ENCODE peak calls at places on chromosomes 7 and 10, in nine cellular contexts. One of them, this sample, is unnamed.

GRCh38 chr7:45921699-45922519 is 837 bp upstream of the IGFBP3 start:
- DNase-seq in choroid plexus epithelial cell: peak
- DNase-seq in keratinocyte: no peak
- DNase-seq in tibial artery: peak
- DNase-seq in thyroid gland: peak
- DNase-seq in heart right ventricle: peak
- DNase-seq in neural progenitor cell: peak
- DNase-seq in brain microvascular endothelial cell: peak
- DNase-seq in bronchial epithelial cell: peak
- DNase-seq in this sample: peak

GRCh38 chr7:134535272-134535918 is 8.0 kb downstream of the AKR1B10 start:
- DNase-seq in tibial artery: peak
- DNase-seq in keratinocyte: no peak
- DNase-seq in bronchial epithelial cell: no peak
- DNase-seq in choroid plexus epithelial cell: no peak
- DNase-seq in neural progenitor cell: no peak
- DNase-seq in thyroid gland: no peak
- DNase-seq in heart right ventricle: no peak
- DNase-seq in brain microvascular endothelial cell: no peak
- DNase-seq in this sample: no peak

GRCh38 chr10:12819071-12819470 is 182.4 kb downstream of the CCDC3 start:
- DNase-seq in choroid plexus epithelial cell: no peak
- DNase-seq in thyroid gland: no peak
- DNase-seq in tibial artery: no peak
- DNase-seq in keratinocyte: no peak
- DNase-seq in brain microvascular endothelial cell: no peak
- DNase-seq in neural progenitor cell: peak
- DNase-seq in heart right ventricle: no peak
- DNase-seq in bronchial epithelial cell: peak
- DNase-seq in this sample: no peak

GRCh38 chr7:148623586-148624282 is 33.2 kb downstream of the C7orf33 start:
- DNase-seq in choroid plexus epithelial cell: peak
- DNase-seq in heart right ventricle: no peak
- DNase-seq in tibial artery: no peak
- DNase-seq in thyroid gland: peak
- DNase-seq in keratinocyte: no peak
- DNase-seq in neural progenitor cell: no peak
- DNase-seq in brain microvascular endothelial cell: peak
- DNase-seq in bronchial epithelial cell: no peak
- DNase-seq in this sample: no peak

GRCh38 chr7:30010022-30010421 is 16.5 kb downstream of the FKBP14 start:
- DNase-seq in thyroid gland: no peak
- DNase-seq in neural progenitor cell: no peak
- DNase-seq in bronchial epithelial cell: no peak
- DNase-seq in tibial artery: no peak
- DNase-seq in heart right ventricle: no peak
- DNase-seq in choroid plexus epithelial cell: no peak
- DNase-seq in brain microvascular endothelial cell: no peak
- DNase-seq in keratinocyte: no peak
- DNase-seq in this sample: no peak

GRCh38 chr10:85617751-85618150 is 748.8 kb downstream of the GRID1 start:
- DNase-seq in keratinocyte: no peak
- DNase-seq in choroid plexus epithelial cell: no peak
- DNase-seq in bronchial epithelial cell: no peak
- DNase-seq in neural progenitor cell: no peak
- DNase-seq in thyroid gland: no peak
- DNase-seq in brain microvascular endothelial cell: no peak
- DNase-seq in heart right ventricle: no peak
- DNase-seq in tibial artery: no peak
- DNase-seq in this sample: no peak

GRCh38 chr7:17771901-17772408 is 168.3 kb downstream of the SNX13 start:
- DNase-seq in tibial artery: no peak
- DNase-seq in thyroid gland: no peak
- DNase-seq in heart right ventricle: no peak
- DNase-seq in keratinocyte: no peak
- DNase-seq in neural progenitor cell: no peak
- DNase-seq in choroid plexus epithelial cell: no peak
- DNase-seq in brain microvascular endothelial cell: no peak
- DNase-seq in bronchial epithelial cell: no peak
- DNase-seq in this sample: no peak

GRCh38 chr10:61257956-61258496 is 195.2 kb downstream of the TMEM26 start:
- DNase-seq in brain microvascular endothelial cell: no peak
- DNase-seq in bronchial epithelial cell: peak
- DNase-seq in choroid plexus epithelial cell: peak
- DNase-seq in neural progenitor cell: no peak
- DNase-seq in thyroid gland: no peak
- DNase-seq in heart right ventricle: no peak
- DNase-seq in tibial artery: no peak
- DNase-seq in keratinocyte: no peak
- DNase-seq in this sample: no peak

GRCh38 chr7:156174428-156174827 is 362.2 kb upstream of the SHH start:
- DNase-seq in neural progenitor cell: no peak
- DNase-seq in choroid plexus epithelial cell: no peak
- DNase-seq in bronchial epithelial cell: no peak
- DNase-seq in heart right ventricle: no peak
- DNase-seq in tibial artery: no peak
- DNase-seq in brain microvascular endothelial cell: no peak
- DNase-seq in thyroid gland: no peak
- DNase-seq in keratinocyte: no peak
- DNase-seq in this sample: no peak

GRCh38 chr10:75693453-75693852 is 262.0 kb downstream of the LRMDA start:
- DNase-seq in choroid plexus epithelial cell: no peak
- DNase-seq in tibial artery: no peak
- DNase-seq in keratinocyte: no peak
- DNase-seq in bronchial epithelial cell: no peak
- DNase-seq in neural progenitor cell: no peak
- DNase-seq in brain microvascular endothelial cell: no peak
- DNase-seq in heart right ventricle: no peak
- DNase-seq in thyroid gland: no peak
- DNase-seq in this sample: no peak

GRCh38 chr10:30151581-30152389 is 92.4 kb upstream of the JCAD start:
- DNase-seq in neural progenitor cell: no peak
- DNase-seq in bronchial epithelial cell: peak
- DNase-seq in thyroid gland: peak
- DNase-seq in tibial artery: peak
- DNase-seq in brain microvascular endothelial cell: peak
- DNase-seq in choroid plexus epithelial cell: peak
- DNase-seq in heart right ventricle: peak
- DNase-seq in keratinocyte: peak
- DNase-seq in this sample: peak
- TF ChIP-seq CTCF in neural progenitor cell: no peak
- TF ChIP-seq CTCF in bronchial epithelial cell: no peak
- TF ChIP-seq CTCF in thyroid gland: no peak
- TF ChIP-seq CTCF in tibial artery: no peak
- TF ChIP-seq CTCF in brain microvascular endothelial cell: peak
- TF ChIP-seq CTCF in choroid plexus epithelial cell: no peak
- TF ChIP-seq CTCF in heart right ventricle: no peak
- TF ChIP-seq CTCF in keratinocyte: no peak
- TF ChIP-seq CTCF in this sample: no peak

GRCh38 chr7:7271094-7271874 is 88.9 kb downstream of the C1GALT1 start:
- DNase-seq in heart right ventricle: no peak
- DNase-seq in bronchial epithelial cell: no peak
- DNase-seq in tibial artery: no peak
- DNase-seq in thyroid gland: no peak
- DNase-seq in neural progenitor cell: peak
- DNase-seq in brain microvascular endothelial cell: peak
- DNase-seq in keratinocyte: no peak
- DNase-seq in choroid plexus epithelial cell: no peak
- DNase-seq in this sample: no peak
- TF ChIP-seq CTCF in heart right ventricle: no peak
- TF ChIP-seq CTCF in bronchial epithelial cell: no peak
- TF ChIP-seq CTCF in tibial artery: no peak
- TF ChIP-seq CTCF in thyroid gland: no peak
- TF ChIP-seq CTCF in neural progenitor cell: no peak
- TF ChIP-seq CTCF in brain microvascular endothelial cell: no peak
- TF ChIP-seq CTCF in keratinocyte: no peak
- TF ChIP-seq CTCF in choroid plexus epithelial cell: no peak
- TF ChIP-seq CTCF in this sample: no peak

GRCh38 chr7:23356168-23356567 is 57.0 kb downstream of the MALSU1 start:
- DNase-seq in brain microvascular endothelial cell: no peak
- DNase-seq in tibial artery: no peak
- DNase-seq in neural progenitor cell: no peak
- DNase-seq in heart right ventricle: no peak
- DNase-seq in choroid plexus epithelial cell: no peak
- DNase-seq in thyroid gland: no peak
- DNase-seq in bronchial epithelial cell: no peak
- DNase-seq in keratinocyte: no peak
- DNase-seq in this sample: no peak

GRCh38 chr7:23356726-23357125 is 57.6 kb downstream of the MALSU1 start:
- DNase-seq in choroid plexus epithelial cell: peak
- DNase-seq in bronchial epithelial cell: no peak
- DNase-seq in heart right ventricle: no peak
- DNase-seq in brain microvascular endothelial cell: peak
- DNase-seq in thyroid gland: no peak
- DNase-seq in keratinocyte: no peak
- DNase-seq in neural progenitor cell: no peak
- DNase-seq in tibial artery: no peak
- DNase-seq in this sample: no peak

GRCh38 chr7:23358152-23358674 is 59.1 kb downstream of the MALSU1 start:
- DNase-seq in brain microvascular endothelial cell: no peak
- DNase-seq in tibial artery: no peak
- DNase-seq in thyroid gland: no peak
- DNase-seq in choroid plexus epithelial cell: no peak
- DNase-seq in bronchial epithelial cell: no peak
- DNase-seq in heart right ventricle: no peak
- DNase-seq in keratinocyte: no peak
- DNase-seq in neural progenitor cell: no peak
- DNase-seq in this sample: no peak

GRCh38 chr7:23353172-23353571 is 54.0 kb downstream of the MALSU1 start:
- DNase-seq in neural progenitor cell: peak
- DNase-seq in keratinocyte: no peak
- DNase-seq in bronchial epithelial cell: no peak
- DNase-seq in thyroid gland: peak
- DNase-seq in brain microvascular endothelial cell: no peak
- DNase-seq in heart right ventricle: no peak
- DNase-seq in choroid plexus epithelial cell: no peak
- DNase-seq in tibial artery: no peak
- DNase-seq in this sample: no peak

DNA sequence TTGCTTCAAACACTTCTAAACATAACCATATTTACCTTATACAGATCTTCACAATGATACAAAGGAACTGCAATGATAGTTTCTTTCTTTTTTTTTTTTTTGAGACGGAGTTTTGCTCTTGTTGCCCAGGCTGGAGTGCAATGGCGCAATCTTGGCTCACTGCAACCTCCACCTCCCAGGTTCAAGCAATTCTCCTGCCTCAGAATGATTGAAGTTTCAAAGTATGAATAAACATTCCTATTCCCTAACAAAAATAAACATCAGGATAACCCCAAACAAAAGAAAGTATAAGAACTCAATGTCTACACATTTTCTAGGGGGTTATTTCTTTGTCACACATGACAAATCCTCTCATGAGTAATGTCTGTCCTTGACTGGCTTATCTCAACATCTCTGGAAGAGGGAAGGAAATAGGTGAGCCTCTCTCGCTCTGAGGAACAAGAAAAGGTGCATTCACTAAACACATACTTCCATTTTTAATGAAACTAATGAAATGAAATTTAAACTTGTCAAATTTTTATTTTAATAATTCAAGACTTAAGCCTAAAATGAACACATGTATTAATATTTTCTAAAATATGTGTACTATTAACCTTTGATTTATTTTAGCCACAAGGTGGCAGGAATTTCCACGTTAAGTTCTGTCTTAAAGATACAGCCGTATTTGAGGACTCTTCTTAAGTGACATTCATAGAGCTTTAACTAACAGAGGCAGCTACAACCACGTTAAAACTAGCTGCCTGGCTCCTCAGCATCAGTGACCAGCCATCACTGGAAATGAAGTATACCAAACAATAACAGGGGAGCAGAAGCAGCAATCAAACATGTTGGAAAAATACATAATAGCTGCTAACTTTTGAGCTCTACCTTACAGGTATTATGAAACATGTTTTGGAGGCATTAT is 58.3 kb downstream of the MALSU1 start:
- DNase-seq in neural progenitor cell: no peak
- DNase-seq in heart right ventricle: no peak
- DNase-seq in brain microvascular endothelial cell: no peak
- DNase-seq in bronchial epithelial cell: peak
- DNase-seq in tibial artery: no peak
- DNase-seq in keratinocyte: peak
- DNase-seq in thyroid gland: no peak
- DNase-seq in choroid plexus epithelial cell: peak
- DNase-seq in this sample: no peak
- TF ChIP-seq CTCF in neural progenitor cell: peak
- TF ChIP-seq CTCF in heart right ventricle: no peak
- TF ChIP-seq CTCF in brain microvascular endothelial cell: peak
- TF ChIP-seq CTCF in bronchial epithelial cell: peak
- TF ChIP-seq CTCF in tibial artery: no peak
- TF ChIP-seq CTCF in keratinocyte: no peak
- TF ChIP-seq CTCF in thyroid gland: peak
- TF ChIP-seq CTCF in choroid plexus epithelial cell: peak
- TF ChIP-seq CTCF in this sample: peak

GRCh38 chr10:68989317-68989990 is 851 bp downstream of the KIFBP start:
- DNase-seq in thyroid gland: no peak
- DNase-seq in tibial artery: no peak
- DNase-seq in heart right ventricle: no peak
- DNase-seq in brain microvascular endothelial cell: no peak
- DNase-seq in neural progenitor cell: no peak
- DNase-seq in keratinocyte: no peak
- DNase-seq in choroid plexus epithelial cell: peak
- DNase-seq in bronchial epithelial cell: no peak
- DNase-seq in this sample: no peak

GRCh38 chr10:68987611-68988010 is 992 bp upstream of the KIFBP start:
- DNase-seq in choroid plexus epithelial cell: no peak
- DNase-seq in bronchial epithelial cell: no peak
- DNase-seq in keratinocyte: no peak
- DNase-seq in thyroid gland: no peak
- DNase-seq in brain microvascular endothelial cell: no peak
- DNase-seq in neural progenitor cell: no peak
- DNase-seq in tibial artery: no peak
- DNase-seq in heart right ventricle: no peak
- DNase-seq in this sample: no peak

GRCh38 chr10:68992721-68993440 is 4.3 kb downstream of the KIFBP start:
- DNase-seq in tibial artery: peak
- DNase-seq in keratinocyte: no peak
- DNase-seq in neural progenitor cell: no peak
- DNase-seq in brain microvascular endothelial cell: peak
- DNase-seq in thyroid gland: peak
- DNase-seq in bronchial epithelial cell: peak
- DNase-seq in choroid plexus epithelial cell: peak
- DNase-seq in heart right ventricle: peak
- DNase-seq in this sample: no peak

DNA sequence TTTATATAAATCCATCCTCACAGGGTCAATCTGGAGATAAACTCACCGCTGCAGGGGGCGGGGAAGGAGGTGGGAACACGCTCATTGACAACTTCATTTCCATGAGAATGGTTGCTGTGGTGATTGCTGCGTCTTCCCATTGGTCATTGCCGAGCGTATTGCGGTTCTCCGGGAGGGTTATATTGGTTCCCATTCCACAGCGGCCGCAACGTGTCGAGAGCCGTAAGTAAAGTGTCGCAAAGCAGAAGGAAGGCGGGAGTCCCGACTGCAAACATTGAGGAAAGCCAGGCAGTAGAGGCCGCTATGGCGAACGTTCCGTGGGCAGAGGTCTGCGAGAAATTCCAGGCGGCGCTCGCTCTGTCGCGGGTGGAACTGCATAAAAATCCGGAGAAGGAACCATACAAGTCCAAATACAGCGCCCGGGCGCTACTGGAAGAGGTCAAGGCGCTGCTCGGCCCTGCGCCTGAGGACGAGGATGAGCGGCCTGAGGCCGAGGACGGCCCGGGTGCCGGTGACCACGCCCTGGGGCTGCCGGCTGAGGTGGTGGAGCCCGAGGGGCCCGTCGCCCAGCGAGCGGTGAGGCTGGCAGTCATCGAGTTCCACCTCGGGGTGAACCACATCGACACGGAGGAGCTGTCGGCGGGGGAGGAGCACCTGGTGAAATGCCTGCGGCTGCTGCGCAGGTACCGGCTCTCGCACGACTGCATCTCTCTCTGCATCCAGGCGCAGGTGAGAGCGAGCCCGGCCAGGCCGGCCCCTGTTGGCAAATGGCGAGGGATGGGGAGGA is at the start of gene KIFBP:
- DNase-seq in neural progenitor cell: peak
- DNase-seq in keratinocyte: peak
- DNase-seq in bronchial epithelial cell: peak
- DNase-seq in heart right ventricle: peak
- DNase-seq in brain microvascular endothelial cell: peak
- DNase-seq in thyroid gland: peak
- DNase-seq in choroid plexus epithelial cell: peak
- DNase-seq in tibial artery: peak
- DNase-seq in this sample: peak
- TF ChIP-seq CTCF in neural progenitor cell: peak
- TF ChIP-seq CTCF in keratinocyte: peak
- TF ChIP-seq CTCF in bronchial epithelial cell: peak
- TF ChIP-seq CTCF in heart right ventricle: peak
- TF ChIP-seq CTCF in brain microvascular endothelial cell: peak
- TF ChIP-seq CTCF in thyroid gland: peak
- TF ChIP-seq CTCF in choroid plexus epithelial cell: peak
- TF ChIP-seq CTCF in tibial artery: peak
- TF ChIP-seq CTCF in this sample: peak